ENCODE peak calls at places on chromosome 6, in ten cellular contexts. K is OCI-LY7, J is MM.1S, N is Karpas-422, U is fibroblast of lung, A is GM23248, S is IMR-90, M is PC-9, X is PC-3, R is endothelial cell of umbilical vein. T is an unnamed sample.

GRCh38 chr6:5094327-5094726 is 9.2 kb downstream of the PPP1R3G start:
- DNase-seq in K (no peak), J (no peak), N (no peak), U (peak; percentile 97), A (peak; percentile 94), S (peak; percentile 98), M (peak; percentile 55), X (peak; percentile 76), R (no peak), T (no peak)

GRCh38 chr6:131101911-131102680 is 33.2 kb upstream of the AKAP7 start:
- DNase-seq in K (no peak), J (no peak), N (no peak), U (peak; percentile 80), A (peak; percentile 35), S (peak; percentile 68), M (peak; percentile 43), X (peak; percentile 70), R (peak; percentile 62), T (no peak)

GRCh38 chr6:6711832-6712231 is 123.3 kb downstream of the LY86 start:
- DNase-seq in K (peak; percentile 37), J (no peak), N (no peak), U (no peak), A (no peak), S (no peak), M (no peak), X (no peak), R (no peak), T (peak; percentile 39)

GRCh38 chr6:52573295-52573694 is 3.6 kb downstream of the TRAM2 start:
- DNase-seq in K (no peak), J (no peak), N (no peak), U (peak; percentile 67), A (peak; percentile 61), S (no peak), M (no peak), X (peak; percentile 29), R (peak; percentile 37), T (no peak)

GRCh38 chr6:81925201-81925600 is 172.7 kb upstream of the TENT5A start:
- DNase-seq in K (no peak), J (no peak), N (no peak), U (no peak), A (no peak), S (no peak), M (no peak), X (no peak), R (no peak), T (no peak)

GRCh38 chr6:133632206-133632605 is 256.7 kb upstream of the TCF21 start:
- DNase-seq in K (no peak), J (no peak), N (no peak), U (peak; percentile 52), A (peak; percentile 79), S (peak; percentile 71), M (peak; percentile 40), X (peak; percentile 46), R (no peak), T (no peak)

GRCh38 chr6:77462359-77463307 is 658 bp downstream of the HTR1B start:
- DNase-seq in K (no peak), J (no peak), N (no peak), U (peak; percentile 50), A (no peak), S (no peak), M (no peak), X (no peak), R (peak; percentile 85), T (no peak)

GRCh38 chr6:89430563-89430962 is 2.4 kb upstream of the ANKRD6 start:
- DNase-seq in K (no peak), J (no peak), N (no peak), U (peak; percentile 55), A (no peak), S (no peak), M (no peak), X (no peak), R (no peak), T (no peak)

GRCh38 chr6:150940951-150941350 is 75.4 kb downstream of the MTHFD1L start:
- DNase-seq in K (no peak), J (no peak), N (no peak), U (peak; percentile 11), A (peak; percentile 66), S (peak; percentile 54), M (no peak), X (no peak), R (peak; percentile 47), T (no peak)

GRCh38 chr6:1229301-1229700 is 82.6 kb upstream of the FOXQ1 start:
- DNase-seq in K (no peak), J (no peak), N (no peak), U (no peak), A (no peak), S (no peak), M (no peak), X (no peak), R (no peak), T (no peak)

GRCh38 chr6:69416739-69417138 is 380.1 kb downstream of the LMBRD1 start:
- DNase-seq in K (no peak), J (no peak), N (no peak), U (peak; percentile 55), A (no peak), S (no peak), M (no peak), X (peak; percentile 2), R (no peak), T (no peak)

DNA sequence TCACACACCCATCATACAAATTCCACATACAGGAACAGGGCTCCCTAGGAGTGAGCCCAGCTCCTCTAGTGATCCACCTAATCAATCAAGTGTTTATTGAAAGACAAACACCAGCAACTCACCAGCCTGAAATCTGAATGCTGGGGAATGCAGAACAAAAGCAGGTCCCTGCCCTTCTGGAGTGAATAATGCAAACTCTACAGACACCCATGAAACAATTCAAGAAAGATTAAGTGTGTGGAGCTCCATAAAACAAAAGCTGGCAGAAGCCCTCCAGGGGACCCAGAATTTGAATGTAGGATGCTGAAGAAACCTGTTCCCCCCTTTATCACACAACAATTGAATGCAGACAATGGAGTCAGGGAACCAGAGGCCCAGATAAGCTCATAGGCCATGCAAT is 396.6 kb upstream of the JARID2 start:
- DNase-seq in K (no peak), J (no peak), N (no peak), U (no peak), A (no peak), S (no peak), M (no peak), X (no peak), R (no peak), T (no peak)
- H4K20me1 ChIP-seq in K (no peaks in the 10 kb centered on the region), J (no peaks in the 10 kb centered on the region), N (no peaks in the 10 kb centered on the region), U (no peaks in the 10 kb centered on the region), A (no peaks in the 10 kb centered on the region), S (no peaks in the 10 kb centered on the region), M (no peaks in the 10 kb centered on the region), X (no peaks in the 10 kb centered on the region), R (no peaks in the 10 kb centered on the region), T (no peaks in the 10 kb centered on the region)

DNA sequence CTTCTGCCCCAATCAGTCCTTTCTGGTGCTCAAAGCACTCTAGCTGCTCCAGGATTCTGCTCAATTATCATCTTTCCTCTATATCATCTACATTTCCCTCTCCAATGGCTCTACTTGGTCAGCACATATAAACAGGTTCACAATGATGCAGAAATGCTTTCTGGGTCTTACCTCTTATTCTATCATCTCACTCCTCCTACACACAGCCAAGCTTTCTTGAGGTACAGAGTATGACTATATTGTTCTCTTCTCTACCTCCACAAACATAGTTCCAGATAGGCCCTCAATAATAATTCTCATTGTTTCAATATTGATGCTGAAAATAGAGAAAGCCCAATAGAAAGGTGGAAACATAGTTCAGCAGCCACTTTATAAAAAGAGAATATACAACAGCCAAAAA is 48.2 kb downstream of the HIVEP2 start:
- DNase-seq in K (no peak), J (no peak), N (no peak), U (no peak), A (no peak), S (no peak), M (no peak), X (no peak), R (no peak), T (no peak)
- H4K20me1 ChIP-seq in K (no peaks in the 10 kb centered on the region), J (no peaks in the 10 kb centered on the region), N (no peaks in the 10 kb centered on the region), U (no peaks in the 10 kb centered on the region), A (no peaks in the 10 kb centered on the region), S (peaks cover 11% of the 10 kb centered on the region), M (no peaks in the 10 kb centered on the region), X (no peaks in the 10 kb centered on the region), R (no peaks in the 10 kb centered on the region), T (no peaks in the 10 kb centered on the region)

GRCh38 chr6:85637579-85637978 is 5.1 kb downstream of the SYNCRIP start:
- DNase-seq in K (no peak), J (no peak), N (no peak), U (no peak), A (no peak), S (no peak), M (no peak), X (no peak), R (no peak), T (no peak)
- H4K20me1 ChIP-seq in K (peaks cover 73% of the 10 kb centered on the region), J (peaks cover 54% of the 10 kb centered on the region), N (peaks cover 71% of the 10 kb centered on the region), U (no peaks in the 10 kb centered on the region), A (peaks cover 37% of the 10 kb centered on the region), S (peaks cover 89% of the 10 kb centered on the region), M (peaks cover 75% of the 10 kb centered on the region), X (peaks cover 81% of the 10 kb centered on the region), R (peaks cover 14% of the 10 kb centered on the region), T (peaks cover 5% of the 10 kb centered on the region)

GRCh38 chr6:35488517-35488862 is 8.4 kb downstream of the TEAD3 start:
- DNase-seq in K (no peak), J (no peak), N (no peak), U (no peak), A (no peak), S (no peak), M (no peak), X (no peak), R (no peak), T (no peak)

GRCh38 chr6:35489995-35490791 is 6.7 kb downstream of the TEAD3 start:
- DNase-seq in K (no peak), J (no peak), N (no peak), U (peak; percentile 88), A (peak; percentile 75), S (peak; percentile 81), M (no peak), X (no peak), R (no peak), T (no peak)

GRCh38 chr6:35486005-35486925 is 10.6 kb downstream of the TEAD3 start:
- DNase-seq in K (no peak), J (no peak), N (no peak), U (no peak), A (no peak), S (no peak), M (peak; percentile 78), X (peak; percentile 81), R (no peak), T (no peak)

GRCh38 chr6:35489066-35489465 is 7.8 kb downstream of the TEAD3 start:
- DNase-seq in K (no peak), J (no peak), N (no peak), U (no peak), A (no peak), S (no peak), M (no peak), X (no peak), R (no peak), T (no peak)

DNA sequence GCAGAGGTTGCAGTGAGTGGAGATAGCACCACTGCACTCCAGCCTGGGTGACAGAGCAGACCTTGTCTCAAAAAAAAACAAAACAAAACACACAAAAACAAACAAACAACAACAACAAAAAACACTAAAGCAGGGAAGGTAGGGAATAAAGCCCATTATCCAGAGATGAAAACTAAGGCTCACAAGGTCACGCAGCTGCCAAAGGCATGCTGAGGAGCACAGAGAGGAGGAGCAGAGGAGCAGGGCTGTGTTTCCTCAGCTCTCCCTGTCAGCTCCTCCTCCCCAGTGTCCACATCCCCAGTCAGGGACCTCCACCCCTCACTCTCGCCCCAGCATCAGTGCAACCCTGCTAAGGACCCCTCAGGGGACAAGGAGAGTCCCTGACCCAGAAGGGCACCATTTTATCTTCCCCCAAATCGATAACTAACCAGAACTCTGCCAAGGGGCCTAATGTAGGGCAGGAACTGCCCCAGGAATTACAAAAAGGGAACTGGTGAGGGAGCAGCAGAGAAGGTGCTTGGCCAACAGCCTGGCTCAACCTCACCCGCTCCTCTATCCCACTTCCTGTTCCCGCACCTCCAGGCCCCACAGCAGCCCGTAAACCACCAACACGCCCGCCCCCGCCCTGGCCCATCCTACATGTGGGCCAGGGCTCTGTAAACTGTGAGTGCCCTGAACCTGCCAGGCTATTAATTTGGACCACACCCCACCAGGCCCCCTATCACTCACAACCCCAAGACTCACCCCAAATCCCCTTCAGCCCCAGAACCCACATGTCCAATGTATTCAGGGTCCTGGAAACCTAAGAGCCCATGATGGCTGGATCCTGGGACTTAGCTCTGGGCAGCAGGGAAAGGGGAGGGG is 9.0 kb downstream of the TEAD3 start:
- DNase-seq in K (no peak), J (no peak), N (no peak), U (peak; percentile 75), A (peak; percentile 37), S (peak; percentile 54), M (peak; percentile 62), X (peak; percentile 48), R (no peak), T (no peak)
- H4K20me1 ChIP-seq in K (no peaks in the 10 kb centered on the region), J (no peaks in the 10 kb centered on the region), N (peaks cover under 1% of the 10 kb centered on the region), U (no peaks in the 10 kb centered on the region), A (no peaks in the 10 kb centered on the region), S (peaks cover 14% of the 10 kb centered on the region), M (peaks cover 14% of the 10 kb centered on the region), X (no peaks in the 10 kb centered on the region), R (no peaks in the 10 kb centered on the region), T (no peaks in the 10 kb centered on the region)

T was measured in GM12878.